ENCODE peak calls at places on chromosome 20, in four cellular contexts. R, I, K and N are unnamed samples.

GRCh38 chr20:5024982-5025381 is 23.7 kb upstream of the SLC23A2 start:
- DNase-seq in R (no peak), I (no peak), K (no peak), N (peak)

GRCh38 chr20:40855269-40855668 is 166.2 kb upstream of the MAFB start:
- DNase-seq in R (no peak), I (no peak), K (no peak), N (no peak)

GRCh38 chr20:20213722-20214121 is 154.2 kb upstream of the INSM1 start:
- DNase-seq in R (no peak), I (no peak), K (no peak), N (no peak)

GRCh38 chr20:44041001-44041400 is 126.3 kb downstream of the TOX2 start:
- DNase-seq in R (no peak), I (no peak), K (no peak), N (peak)

GRCh38 chr20:59120919-59121318 is 42.7 kb upstream of the ZNF831 start:
- DNase-seq in R (no peak), I (no peak), K (no peak), N (no peak)

GRCh38 chr20:63290677-63291472 is 2.1 kb upstream of the COL20A1 start:
- DNase-seq in R (peak), I (no peak), K (peak), N (no peak)

GRCh38 chr20:11048739-11049138 is 374.9 kb upstream of the JAG1 start:
- DNase-seq in R (no peak), I (no peak), K (no peak), N (no peak)

GRCh38 chr20:1327827-1328679 is 886 bp downstream of the SDCBP2 start:
- DNase-seq in R (no peak), I (no peak), K (no peak), N (peak)